ENCODE peak calls at places on chromosomes 6 and 20, in five cellular contexts. N is AG10803, W is heart left ventricle, I is cardiac fibroblast, V is prostate gland. D is an unnamed sample.
A peak's percentile ranks its signal among the peaks of the same experiment; 100 is the strongest.

GRCh38 chr20:20205141-20205861 is 153.0 kb downstream of the CFAP61 start:
- DNase-seq in V (no peak), N (no peak), I (no peak), W (no peak), D (no peak)

GRCh38 chr20:40773376-40773775 is 84.3 kb upstream of the MAFB start:
- DNase-seq in I (no peak), W (no peak), N (no peak), V (no peak), D (no peak)

GRCh38 chr20:50826121-50826520 is 31.3 kb downstream of the BCAS4 start:
- DNase-seq in N (peak; percentile 77), V (no peak), I (peak; percentile 23), W (no peak), D (no peak)

GRCh38 chr6:140271759-140272377 is 897.4 kb upstream of the CITED2 start:
- DNase-seq in I (no peak), N (no peak), W (no peak), V (no peak), D (no peak)

GRCh38 chr6:45504947-45505346 is 127.2 kb upstream of the SUPT3H start:
- DNase-seq in W (peak; percentile 29), I (peak; percentile 75), V (peak; percentile 57), N (peak; percentile 55), D (peak; percentile 39)

GRCh38 chr6:43171284-43172126 is 436 bp downstream of the SRF start:
- DNase-seq in N (no peak), I (no peak), W (no peak), V (no peak), D (peak; percentile 3)

GRCh38 chr20:62359491-62360121 is 7.5 kb downstream of the LAMA5 start:
- DNase-seq in I (peak; percentile 90), W (peak; percentile 85), N (no peak), V (no peak), D (peak; percentile 98)

GRCh38 chr6:166305562-166306117 is 2.6 kb downstream of the PRR18 start:
- DNase-seq in W (no peak), N (no peak), V (no peak), I (no peak), D (no peak)

GRCh38 chr6:130754786-130755367 is 72.3 kb upstream of the SMLR1 start:
- DNase-seq in V (no peak), I (no peak), N (no peak), W (no peak), D (no peak)

GRCh38 chr6:52361347-52361944 is 505 bp upstream of the PAQR8 start:
- DNase-seq in I (no peak), W (peak; percentile 54), V (no peak), N (peak; percentile 42), D (no peak)

GRCh38 chr6:161417712-161418457 is 144.0 kb upstream of the AGPAT4 start:
- DNase-seq in I (peak; percentile 95), N (peak; percentile 83), V (peak; percentile 32), W (peak; percentile 87), D (peak; percentile 95)

GRCh38 chr6:159066479-159066878 is 21.7 kb upstream of the TAGAP start:
- DNase-seq in W (no peak), N (no peak), I (no peak), V (peak; percentile 39), D (no peak)

GRCh38 chr20:62777528-62777830 is 18.8 kb upstream of the MRGBP start:
- DNase-seq in I (no peak), W (no peak), V (no peak), N (no peak), D (no peak)

GRCh38 chr6:55694148-55694547 is 115.2 kb upstream of the HMGCLL1 start:
- DNase-seq in V (no peak), W (peak; percentile 35), N (peak; percentile 23), I (peak; percentile 74), D (peak; percentile 62)

GRCh38 chr6:85775883-85776282 is 133.2 kb upstream of the SYNCRIP start:
- DNase-seq in W (no peak), N (no peak), V (no peak), I (no peak), D (no peak)

GRCh38 chr6:2439632-2440031 is 194.2 kb upstream of the GMDS start:
- DNase-seq in W (no peak), N (no peak), I (no peak), V (no peak), D (no peak)
- H3K4me3 ChIP-seq in W (no peak overlapping the region), N (no peak overlapping the region), I (no peak overlapping the region), V (no peak overlapping the region), D (no peak overlapping the region)

GRCh38 chr6:129645371-129646139 is 64.4 kb downstream of the ARHGAP18 start:
- DNase-seq in W (no peak), I (peak; percentile 54), V (no peak), N (peak; percentile 34), D (no peak)

GRCh38 chr6:129647044-129647443 is 62.9 kb downstream of the ARHGAP18 start:
- DNase-seq in V (no peak), N (no peak), W (no peak), I (no peak), D (no peak)

GRCh38 chr6:129646617-129647016 is 63.4 kb downstream of the ARHGAP18 start:
- DNase-seq in V (no peak), I (peak; percentile 47), W (no peak), N (peak; percentile 36), D (no peak)

GRCh38 chr6:129644567-129645015 is 65.4 kb downstream of the ARHGAP18 start:
- DNase-seq in W (no peak), N (peak; percentile 78), V (no peak), I (peak; percentile 79), D (no peak)

DNA sequence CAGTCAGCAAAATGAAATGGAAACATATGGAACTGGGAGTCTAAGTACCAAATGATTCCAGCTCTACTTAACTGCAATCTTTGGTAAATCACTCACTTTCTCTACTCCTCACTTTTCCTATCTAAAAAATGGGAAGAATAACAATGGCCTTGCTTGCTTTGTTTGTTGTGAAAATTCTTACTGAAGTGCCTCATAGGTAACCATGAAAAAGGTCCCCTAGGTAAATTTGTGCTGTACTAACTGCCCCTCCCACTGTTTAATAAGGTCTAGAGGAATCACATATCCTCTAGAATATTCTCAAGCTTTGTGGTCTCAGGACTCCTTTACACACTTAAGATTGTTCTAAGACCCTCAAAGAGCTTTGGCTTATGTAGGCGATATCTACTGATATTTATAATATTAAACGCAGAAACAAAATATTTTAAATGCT is 63.8 kb downstream of the ARHGAP18 start:
- DNase-seq in I (no peak), W (no peak), V (no peak), N (no peak), D (no peak)
- H3K4me3 ChIP-seq in I (no peak overlapping the region), W (no peak overlapping the region), V (no peak overlapping the region), N (no peak overlapping the region), D (no peak overlapping the region)

GRCh38 chr6:163754866-163755265 is 340.3 kb downstream of the QKI start:
- DNase-seq in N (no peak), V (no peak), I (no peak), W (no peak), D (no peak)
- H3K4me3 ChIP-seq in N (no peak overlapping the region), V (no peak overlapping the region), I (no peak overlapping the region), W (no peak overlapping the region), D (no peak overlapping the region)

GRCh38 chr6:39725632-39725997 is 407 bp upstream of the KIF6 start:
- DNase-seq in I (no peak), N (no peak), V (no peak), W (no peak), D (no peak)
- H3K4me3 ChIP-seq in I (peak overlapping the region; percentile 66), N (peak overlapping the region; percentile 79), V (peak overlapping the region; percentile 70), W (peak overlapping the region; percentile 70), D (peak overlapping the region; percentile 51)

DNA sequence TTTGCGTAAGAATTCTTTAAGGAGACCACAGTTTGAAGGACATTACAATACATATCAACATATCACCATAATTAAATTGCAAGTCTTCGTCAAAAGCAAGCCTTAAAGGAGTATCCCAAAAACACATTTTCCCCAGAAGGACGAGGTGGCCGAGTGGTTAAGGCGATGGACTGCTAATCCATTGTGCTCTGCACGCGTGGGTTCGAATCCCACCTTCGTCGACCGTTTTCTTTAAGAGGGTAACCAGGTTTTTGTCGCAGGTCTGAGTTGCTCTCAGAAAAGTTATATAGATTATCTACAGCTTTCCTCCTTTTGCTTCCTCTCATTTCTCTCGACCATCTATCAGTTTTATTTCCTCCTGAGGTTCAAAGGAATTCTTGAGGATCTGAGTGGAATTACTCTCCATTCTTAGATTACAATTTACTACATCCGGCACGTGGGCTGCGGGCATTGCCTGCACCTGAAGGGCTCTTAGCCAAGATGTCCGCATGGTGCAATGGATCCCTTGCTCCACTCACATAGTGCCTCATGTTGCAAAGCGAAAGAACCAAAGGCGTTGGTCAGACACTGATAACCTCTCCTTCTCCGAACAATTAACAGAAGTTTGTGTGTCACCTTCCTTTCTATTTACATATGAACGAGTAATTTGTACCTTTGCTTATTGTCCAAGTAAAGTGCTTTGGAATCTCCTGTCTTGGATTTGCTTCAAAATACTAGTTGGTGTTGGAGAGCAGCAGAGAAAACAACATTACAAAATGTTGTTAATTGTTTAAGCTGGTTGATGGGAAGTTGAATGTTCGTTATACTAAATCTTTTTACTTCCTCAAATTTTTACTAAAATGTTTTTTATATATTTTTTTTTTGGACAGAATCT is 14.0 kb downstream of the POM121L2 start:
- DNase-seq in N (peak; percentile 40), W (no peak), I (peak; percentile 51), V (no peak), D (peak; percentile 89)
- H3K4me3 ChIP-seq in N (peak overlapping the region; percentile 29), W (no peak overlapping the region), I (peak overlapping the region; percentile 30), V (no peak overlapping the region), D (peak overlapping the region; percentile 59)

DNA sequence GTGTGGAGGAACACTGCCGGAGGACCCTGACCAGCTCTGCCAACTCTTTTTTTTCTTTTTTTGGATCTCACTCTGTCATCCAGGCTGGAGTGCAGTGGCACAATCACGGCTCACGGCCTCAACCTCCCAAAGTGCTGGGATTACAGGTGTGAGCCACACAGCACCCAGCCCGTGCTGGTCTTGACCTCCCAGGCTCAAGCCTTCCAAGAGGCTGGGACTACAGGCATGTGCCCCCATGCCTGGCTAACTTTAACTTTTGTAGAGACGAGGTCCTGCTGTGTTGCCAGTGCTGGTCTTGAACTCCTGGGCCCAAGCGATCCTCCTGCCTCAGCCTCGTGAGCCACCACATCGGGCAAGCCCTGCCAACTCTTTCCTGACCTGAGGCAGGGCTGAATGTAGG is 11.2 kb downstream of the GCNT2 start:
- DNase-seq in I (no peak), V (no peak), N (no peak), W (no peak), D (no peak)
- H3K4me3 ChIP-seq in I (no peak overlapping the region), V (peak overlapping the region; percentile 51), N (no peak overlapping the region), W (peak overlapping the region; percentile 11), D (no peak overlapping the region)

DNA sequence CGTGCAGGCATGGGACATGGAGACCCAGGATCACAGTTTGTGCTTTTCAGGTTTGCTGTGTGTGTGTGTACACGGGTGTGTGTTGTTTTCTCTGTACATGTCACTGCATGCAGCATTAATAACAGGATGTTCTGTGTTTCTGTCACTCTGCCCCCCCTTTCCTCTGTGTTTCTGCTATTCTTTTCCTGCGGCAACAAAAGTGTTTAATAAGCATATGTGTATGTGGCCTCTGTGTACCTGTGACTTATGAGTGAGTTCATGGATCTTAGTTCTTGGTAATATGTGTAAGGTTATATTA is 9.8 kb downstream of the SYNGAP1 start:
- DNase-seq in V (no peak), N (no peak), I (no peak), W (no peak), D (no peak)
- H3K4me3 ChIP-seq in V (no peak overlapping the region), N (no peak overlapping the region), I (no peak overlapping the region), W (no peak overlapping the region), D (no peak overlapping the region)

GRCh38 chr20:44990957-44991356 is 24.6 kb downstream of the STK4 start:
- DNase-seq in W (no peak), I (no peak), N (no peak), V (no peak), D (no peak)
- H3K4me3 ChIP-seq in W (peak overlapping the region; percentile 22), I (peak overlapping the region; percentile 15), N (peak overlapping the region; percentile 37), V (no peak overlapping the region), D (no peak overlapping the region)